ENCODE peak calls at places on chromosomes 13 and 19, in nine cellular contexts. T, V, D, X, F, Z, O, Q and B are unnamed samples.

GRCh38 chr19:47058621-47059020 is 10.2 kb upstream of the TMEM160 start:
- DNase-seq in Z (no peak), Q (no peak), D (no peak), F (no peak), T (no peak), V (no peak), O (peak; percentile 79), X (no peak), B (no peak)

GRCh38 chr13:84239032-84239431 is 356.8 kb upstream of the SLITRK1 start:
- DNase-seq in Q (no peak), V (no peak), Z (no peak), F (no peak), O (no peak), T (no peak), X (no peak), D (no peak), B (no peak)

GRCh38 chr13:79503473-79504017 is 22.6 kb downstream of the NDFIP2 start:
- DNase-seq in O (no peak), D (no peak), T (no peak), V (no peak), Q (no peak), Z (no peak), F (no peak), X (no peak), B (no peak)

GRCh38 chr13:98141509-98141908 is 1.4 kb upstream of the FARP1 start:
- DNase-seq in O (no peak), T (no peak), X (no peak), F (no peak), Q (no peak), V (no peak), D (no peak), Z (no peak), B (no peak)

GRCh38 chr13:29978211-29978610 is 127.8 kb upstream of the UBL3 start:
- DNase-seq in D (no peak), Q (no peak), O (no peak), F (no peak), V (no peak), X (no peak), T (no peak), Z (no peak), B (no peak)

GRCh38 chr13:38582133-38582532 is 104.7 kb upstream of the FREM2 start:
- DNase-seq in F (peak; percentile 2), V (no peak), O (peak; percentile 47), T (no peak), Q (no peak), X (no peak), D (no peak), Z (no peak), B (no peak)

GRCh38 chr19:37970699-37971098 is 63.7 kb downstream of the SIPA1L3 start:
- DNase-seq in T (no peak), X (no peak), D (no peak), O (no peak), Q (no peak), V (no peak), F (no peak), Z (no peak), B (no peak)

GRCh38 chr13:28820099-28821051 is at the start of gene MTUS2:
- DNase-seq in F (no peak), X (no peak), Q (peak; percentile 77), V (no peak), D (no peak), Z (no peak), O (no peak), T (no peak), B (no peak)

GRCh38 chr13:106153041-106153440 is 382.4 kb downstream of the EFNB2 start:
- DNase-seq in D (no peak), F (no peak), V (no peak), Z (no peak), O (no peak), T (no peak), Q (no peak), X (no peak), B (no peak)

GRCh38 chr13:106159295-106160195 is 375.9 kb downstream of the EFNB2 start:
- DNase-seq in V (no peak), T (no peak), Q (no peak), O (no peak), F (no peak), D (no peak), X (no peak), Z (no peak), B (no peak)

GRCh38 chr13:106155411-106155810 is 380.1 kb downstream of the EFNB2 start:
- DNase-seq in F (no peak), X (no peak), T (no peak), O (no peak), Q (no peak), V (no peak), Z (no peak), D (no peak), B (no peak)

GRCh38 chr13:106153876-106154275 is 381.6 kb downstream of the EFNB2 start:
- DNase-seq in Z (no peak), X (no peak), T (no peak), D (no peak), F (no peak), Q (no peak), O (no peak), V (no peak), B (no peak)

DNA sequence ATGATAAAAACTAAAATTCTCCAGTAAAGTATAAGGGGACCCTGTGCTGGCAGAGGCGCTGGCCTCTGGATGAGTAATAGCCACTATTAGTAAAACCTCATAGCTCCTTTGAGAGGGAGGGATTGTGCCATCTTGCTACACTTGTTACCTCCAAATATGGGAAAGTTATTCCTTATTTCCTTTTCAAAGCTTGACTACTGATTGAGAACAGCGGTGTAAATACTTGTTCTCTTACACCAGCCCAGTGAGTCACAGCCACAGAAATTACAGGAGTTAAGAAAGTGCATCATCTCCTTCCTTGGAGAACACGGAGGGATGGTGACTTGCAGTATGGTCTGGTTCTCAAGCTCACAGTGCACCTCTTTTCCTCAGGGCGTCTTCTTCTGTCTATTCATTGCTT is 379.0 kb downstream of the EFNB2 start:
- DNase-seq in V (peak; percentile 33), T (no peak), Q (no peak), D (no peak), O (no peak), Z (no peak), X (no peak), F (no peak), B (no peak)
- TF ChIP-seq EP300 in V (no peak), T (no peak), Q (no peak), D (no peak), O (no peak), Z (no peak), X (no peak), F (no peak), B (no peak)

GRCh38 chr19:40134866-40135265 is 44.1 kb upstream of the ZNF780A start:
- DNase-seq in O (no peak), T (no peak), D (no peak), V (no peak), X (no peak), F (no peak), Z (no peak), Q (no peak), B (no peak)

GRCh38 chr19:40133491-40133890 is 42.7 kb upstream of the ZNF780A start:
- DNase-seq in F (no peak), D (no peak), T (no peak), X (no peak), Z (no peak), V (no peak), O (no peak), Q (no peak), B (no peak)

GRCh38 chr19:40130013-40130412 is 39.3 kb upstream of the ZNF780A start:
- DNase-seq in F (no peak), D (no peak), V (no peak), Z (no peak), Q (no peak), O (no peak), X (no peak), T (no peak), B (no peak)

GRCh38 chr19:40129425-40129824 is 38.7 kb upstream of the ZNF780A start:
- DNase-seq in F (no peak), V (no peak), T (no peak), Q (no peak), X (no peak), Z (no peak), O (no peak), D (no peak), B (no peak)
- H3K27ac ChIP-seq in F (no peak overlapping the region), V (no peak overlapping the region), T (no peak overlapping the region), Q (no peak overlapping the region), X (no peak overlapping the region), Z (no peak overlapping the region), O (no peak overlapping the region), D (no peak overlapping the region), B (no peak overlapping the region)

DNA sequence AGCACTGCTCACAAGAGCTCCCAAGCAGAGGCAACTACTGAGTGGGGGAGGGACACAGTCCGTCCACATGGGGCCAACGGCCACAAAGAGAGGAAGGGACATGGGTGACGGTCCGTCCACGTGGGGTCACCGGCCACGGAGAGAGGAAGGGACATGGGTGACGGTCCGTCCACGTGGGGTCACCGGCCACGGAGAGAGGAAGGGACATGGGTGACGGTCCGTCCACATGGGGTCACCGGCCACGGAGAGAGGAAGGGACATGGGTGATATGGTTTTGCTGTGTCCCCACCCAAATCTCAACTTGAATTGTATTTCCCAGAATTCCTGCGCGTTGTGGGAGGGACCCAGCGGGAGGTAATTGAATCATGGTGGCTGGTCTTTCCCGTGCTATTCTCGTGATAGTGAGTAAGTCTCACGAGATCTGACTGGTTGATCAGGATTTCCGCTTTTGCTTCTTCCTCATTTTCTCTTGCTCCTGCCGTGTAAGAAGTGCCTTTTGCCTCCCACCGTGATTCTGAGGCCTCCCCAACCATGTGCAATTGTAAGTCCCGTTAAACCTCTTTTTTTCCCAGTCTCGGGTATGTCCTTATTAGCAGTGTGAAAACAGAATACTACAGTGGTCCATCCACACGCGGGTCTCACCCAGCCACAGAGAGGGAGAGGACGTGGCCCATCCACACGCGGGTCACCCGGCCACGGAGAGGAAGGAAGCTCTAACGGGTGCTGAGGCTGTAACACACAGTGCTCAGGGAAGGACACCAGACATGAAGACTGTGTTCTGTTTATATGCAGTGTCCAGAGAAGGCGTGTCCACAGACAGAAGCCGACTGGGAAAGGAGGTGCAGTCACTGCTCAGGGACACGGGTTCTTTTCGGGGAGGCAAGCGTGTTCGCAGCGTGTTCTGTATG is 48.5 kb downstream of the GAS6 start:
- DNase-seq in T (no peak), F (no peak), Z (no peak), D (no peak), X (no peak), V (no peak), Q (no peak), O (no peak), B (peak; percentile 49)
- TF ChIP-seq EP300 in T (no peak), F (no peak), Z (no peak), D (no peak), X (no peak), V (no peak), Q (no peak), O (no peak), B (no peak)

GRCh38 chr19:43546581-43546980 is 13.6 kb downstream of the ZNF575 start:
- DNase-seq in Z (no peak), F (no peak), D (no peak), O (no peak), T (no peak), V (no peak), X (no peak), Q (no peak), B (no peak)
- H3K27ac ChIP-seq in Z (no peak overlapping the region), F (no peak overlapping the region), D (no peak overlapping the region), O (no peak overlapping the region), T (no peak overlapping the region), V (no peak overlapping the region), X (no peak overlapping the region), Q (no peak overlapping the region), B (no peak overlapping the region)